ENCODE peak calls at places on chromosomes 4 and X, in six cellular contexts. E is mesendoderm, W is IMR-90, B is H1, C is neuronal stem cell, D is mesenchymal stem cell. Y is an unnamed sample.
A peak's percentile ranks its signal among the peaks of the same experiment; 100 is the strongest.

GRCh38 chr4:112371361-112371760 is 74.2 kb downstream of the ALPK1 start:
- DNase-seq in W (no peak), D (no peak), E (peak; percentile 45), B (no peak), C (no peak), Y (no peak)

GRCh38 chrX:97860206-97860605 is 976.5 kb downstream of the RPA4 start:
- DNase-seq in B (no peak), D (peak; percentile 54), E (no peak), W (peak; percentile 73), C (peak; percentile 0), Y (no peak)

GRCh38 chr4:71816676-71817303 is 32.9 kb upstream of the GC start:
- DNase-seq in C (no peak), B (no peak), W (no peak), E (no peak), D (no peak), Y (no peak)

GRCh38 chr4:17630228-17630627 is 15.8 kb downstream of the MED28 start:
- DNase-seq in C (no peak), D (no peak), B (no peak), W (no peak), E (peak; percentile 7), Y (no peak)

GRCh38 chrX:10022580-10023245 is 55.6 kb downstream of the CLDN34 start:
- DNase-seq in W (peak; percentile 79), D (peak; percentile 64), B (no peak), C (no peak), E (peak; percentile 53), Y (no peak)

GRCh38 chr4:151950993-151951726 is 190.4 kb upstream of the GATB start:
- DNase-seq in D (peak; percentile 1), E (no peak), B (no peak), C (no peak), W (no peak), Y (no peak)

GRCh38 chr4:127788517-127788916 is 6.4 kb downstream of the HSPA4L start:
- DNase-seq in E (peak; percentile 69), C (no peak), D (no peak), W (no peak), B (no peak), Y (no peak)

GRCh38 chrX:78964598-78964997 is 19.4 kb downstream of the P2RY10 start:
- DNase-seq in W (no peak), C (no peak), D (no peak), E (no peak), B (no peak), Y (no peak)

GRCh38 chr4:44257461-44257860 is 191.1 kb downstream of the KCTD8 start:
- DNase-seq in C (no peak), W (no peak), B (no peak), E (peak; percentile 29), D (no peak), Y (peak; percentile 20)

GRCh38 chr4:38488891-38489861 is 174.8 kb upstream of the KLF3 start:
- DNase-seq in D (peak; percentile 33), W (no peak), E (peak; percentile 68), C (peak; percentile 91), B (no peak), Y (peak; percentile 7)

GRCh38 chrX:48747415-48748026 is 14.0 kb upstream of the GLOD5 start:
- DNase-seq in B (no peak), E (no peak), D (no peak), W (no peak), C (no peak), Y (no peak)

GRCh38 chr4:169251291-169252235 is 19.2 kb downstream of the SH3RF1 start:
- DNase-seq in W (no peak), C (no peak), D (no peak), E (peak; percentile 92), B (no peak), Y (no peak)

GRCh38 chr4:113738251-113738650 is 23.3 kb downstream of the CAMK2D start:
- DNase-seq in W (peak; percentile 83), C (no peak), E (no peak), B (no peak), D (peak; percentile 38), Y (no peak)

GRCh38 chr4:5510506-5510905 is 197.9 kb downstream of the EVC2 start:
- DNase-seq in D (no peak), C (no peak), W (no peak), E (no peak), B (no peak), Y (no peak)

GRCh38 chrX:111442791-111443190 is 30.8 kb upstream of the DCX start:
- DNase-seq in E (no peak), W (no peak), B (no peak), D (no peak), C (no peak), Y (peak; percentile 81)

GRCh38 chr4:120658772-120659171 is 263.8 kb downstream of the PRDM5 start:
- DNase-seq in E (no peak), D (peak; percentile 34), C (no peak), B (no peak), W (no peak), Y (no peak)

GRCh38 chr4:152620915-152621314 is 58.9 kb downstream of the TMEM154 start:
- DNase-seq in D (no peak), W (no peak), C (no peak), E (peak; percentile 41), B (no peak), Y (no peak)

GRCh38 chr4:151674804-151675290 is 86.0 kb downstream of the GATB start:
- DNase-seq in D (peak; percentile 78), W (no peak), E (peak; percentile 69), C (no peak), B (peak; percentile 43), Y (no peak)

GRCh38 chr4:144411119-144411518 is 234.8 kb upstream of the HHIP start:
- DNase-seq in W (no peak), E (no peak), B (no peak), D (no peak), C (no peak), Y (no peak)

GRCh38 chr4:4397441-4397819 is 10.5 kb downstream of the NSG1 start:
- DNase-seq in B (no peak), E (no peak), W (no peak), D (no peak), C (no peak), Y (no peak)

GRCh38 chr4:4398430-4398829 is 11.5 kb downstream of the NSG1 start:
- DNase-seq in B (no peak), C (no peak), W (no peak), D (no peak), E (no peak), Y (no peak)

GRCh38 chr4:4394644-4395043 is 7.7 kb downstream of the NSG1 start:
- DNase-seq in C (no peak), D (peak; percentile 72), W (peak; percentile 51), B (no peak), E (no peak), Y (no peak)

GRCh38 chr4:4395849-4396627 is 9.1 kb downstream of the NSG1 start:
- DNase-seq in W (peak; percentile 53), E (peak; percentile 80), C (no peak), D (peak; percentile 96), B (no peak), Y (no peak)

DNA sequence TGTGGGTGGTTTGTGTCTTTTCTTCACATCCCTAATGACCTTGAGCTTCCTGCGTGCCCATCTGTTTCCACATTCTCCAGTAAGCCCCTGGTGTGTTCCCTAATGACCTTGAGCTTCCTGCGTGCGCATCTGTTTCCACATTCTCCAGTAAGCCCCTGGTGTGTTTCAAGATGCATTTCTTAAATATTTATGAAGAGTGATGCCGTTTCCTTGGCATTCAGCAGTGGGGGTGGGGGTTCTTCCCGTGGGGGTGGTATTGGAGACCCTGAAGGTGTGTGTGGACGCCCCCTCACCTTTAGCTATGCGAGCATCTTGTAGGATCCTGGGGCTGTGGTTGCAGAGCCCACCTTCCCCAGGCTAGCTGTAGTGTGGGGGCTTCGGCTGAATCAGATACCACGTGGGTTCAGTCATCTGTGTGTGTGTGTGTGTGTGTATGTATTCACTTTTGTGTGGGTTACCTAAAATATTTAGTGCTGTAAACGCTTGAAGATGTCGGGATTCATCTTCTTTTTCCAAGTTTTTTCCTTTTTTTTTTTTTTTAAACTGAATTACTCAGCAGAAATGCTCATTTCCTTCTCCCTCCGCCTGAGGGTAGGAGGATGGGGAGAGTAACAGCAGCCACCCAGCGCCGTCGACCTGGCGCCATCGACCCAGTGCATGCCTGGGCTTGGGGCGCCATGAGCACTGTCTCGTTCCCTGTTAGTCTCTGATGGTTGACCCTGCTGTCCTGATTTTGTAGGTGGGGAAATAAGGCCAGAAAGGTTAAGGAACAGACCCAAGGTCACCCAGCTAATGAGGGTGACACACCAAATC is 9.9 kb downstream of the NSG1 start:
- DNase-seq in W (peak; percentile 42), D (peak; percentile 87), B (peak; percentile 17), E (peak; percentile 86), C (no peak), Y (no peak)
- H3K4ac ChIP-seq in W (peak overlapping the region; percentile 92), D (peak overlapping the region; percentile 69), B (no peak overlapping the region), E (no peak overlapping the region), C (no peak overlapping the region), Y (no peak overlapping the region)

GRCh38 chr4:184613405-184613804 is 35.8 kb downstream of the CASP3 start:
- DNase-seq in W (no peak), D (no peak), B (no peak), C (no peak), E (no peak), Y (no peak)

GRCh38 chr4:184617611-184618196 is 31.5 kb downstream of the CASP3 start:
- DNase-seq in E (peak; percentile 76), B (peak; percentile 51), D (no peak), W (no peak), C (no peak), Y (peak; percentile 93)

GRCh38 chr4:184620208-184620867 is 28.9 kb downstream of the CASP3 start:
- DNase-seq in W (no peak), D (no peak), E (no peak), B (no peak), C (no peak), Y (no peak)

GRCh38 chr4:184614509-184614908 is 34.7 kb downstream of the CASP3 start:
- DNase-seq in C (no peak), B (no peak), D (no peak), E (no peak), W (no peak), Y (no peak)

GRCh38 chr4:184616633-184617471 is 32.4 kb downstream of the CASP3 start:
- DNase-seq in B (no peak), W (no peak), C (no peak), D (no peak), E (no peak), Y (no peak)
- H3K4me3 ChIP-seq in B (no peak overlapping the region), W (no peak overlapping the region), C (no peak overlapping the region), D (no peak overlapping the region), E (no peak overlapping the region), Y (peak overlapping the region; percentile 46)

DNA sequence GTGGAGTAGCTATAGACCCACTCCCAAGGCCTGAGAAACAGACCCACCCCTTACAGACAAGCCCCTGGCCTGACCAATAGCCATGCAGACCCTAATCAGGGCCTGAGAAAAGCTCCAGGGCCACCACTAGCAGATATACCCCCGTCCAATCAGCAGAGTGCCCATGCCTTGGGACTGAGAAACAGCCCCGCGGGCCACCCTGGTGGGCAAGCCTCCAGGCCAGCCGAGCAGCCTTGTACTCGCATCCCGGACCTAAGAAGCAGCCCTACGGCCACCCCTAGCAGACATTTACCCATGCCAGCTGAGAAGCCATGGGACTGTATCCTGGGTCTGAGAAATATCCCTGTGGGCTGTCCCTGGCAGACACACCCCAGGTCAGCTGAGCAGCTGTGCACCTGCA is 436.5 kb downstream of the SMARCA1 start:
- DNase-seq in W (no peak), E (no peak), C (no peak), B (no peak), D (no peak), Y (no peak)
- H3K4ac ChIP-seq in W (no peak overlapping the region), E (no peak overlapping the region), C (no peak overlapping the region), B (no peak overlapping the region), D (no peak overlapping the region), Y (no peak overlapping the region)

DNA sequence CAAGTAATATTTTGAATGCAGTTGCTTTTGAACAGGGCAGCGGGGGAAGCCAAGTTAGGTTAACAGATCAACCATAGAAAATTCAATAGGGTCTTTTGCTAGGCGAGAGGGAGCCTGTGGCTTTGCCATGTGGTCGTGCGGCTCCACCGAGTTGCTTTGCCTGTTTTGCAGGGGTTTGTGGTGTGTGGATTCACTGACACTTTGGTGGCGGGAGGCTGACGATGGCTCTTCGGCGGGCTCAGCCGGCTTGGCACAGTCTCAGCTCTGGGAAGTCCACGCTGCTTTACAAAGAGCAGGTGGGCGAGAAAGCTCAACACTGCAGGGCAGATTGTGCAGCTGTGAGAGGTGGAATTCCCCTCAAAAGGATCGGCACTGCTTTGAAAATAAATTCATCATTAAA is 201.6 kb upstream of the LEF1 start:
- DNase-seq in W (no peak), E (no peak), D (no peak), B (no peak), C (no peak), Y (no peak)
- H3K4me3 ChIP-seq in W (no peak overlapping the region), E (no peak overlapping the region), D (no peak overlapping the region), B (no peak overlapping the region), C (no peak overlapping the region), Y (no peak overlapping the region)

Y was measured in trophoblast cell.